ENCODE peak calls at places on chromosomes 16 and 17, in five cellular contexts. B, J, G, A and W are unnamed samples.

GRCh38 chr16:15648135-15648730 is 1.8 kb upstream of the NDE1 start:
- DNase-seq in B (no peak), G (no peak), J (no peak), A (no peak), W (no peak)

GRCh38 chr16:51041546-51041945 is 109.5 kb downstream of the SALL1 start:
- DNase-seq in B (no peak), A (no peak), G (no peak), J (no peak), W (no peak)

GRCh38 chr17:78532922-78533640 is 44.1 kb downstream of the DNAH17 start:
- DNase-seq in J (no peak), A (no peak), G (peak; percentile 39), B (no peak), W (no peak)

GRCh38 chr16:1363501-1364041 is 11.8 kb downstream of the GNPTG start:
- DNase-seq in A (peak; percentile 77), J (peak; percentile 65), G (peak; percentile 77), B (no peak), W (peak; percentile 80)

GRCh38 chr17:43698678-43699437 is 37.1 kb upstream of the MEOX1 start:
- DNase-seq in G (no peak), J (no peak), A (no peak), B (no peak), W (no peak)

GRCh38 chr17:9166678-9167077 is 145.4 kb downstream of the NTN1 start:
- DNase-seq in G (no peak), J (no peak), B (no peak), A (no peak), W (no peak)

GRCh38 chr16:30761427-30761927 is 385 bp downstream of the CFAP119 start:
- DNase-seq in B (no peak), A (peak; percentile 47), G (peak; percentile 70), J (peak; percentile 43), W (no peak)

GRCh38 chr17:81885869-81886548 is 5.4 kb downstream of the ALYREF start:
- DNase-seq in B (no peak), J (no peak), A (no peak), G (no peak), W (no peak)

GRCh38 chr16:49608801-49609200 is 235.2 kb downstream of the C16orf78 start:
- DNase-seq in A (no peak), G (no peak), J (no peak), B (peak; percentile 68), W (no peak)

GRCh38 chr16:58110590-58111330 is 18.4 kb downstream of the CFAP20 start:
- DNase-seq in A (no peak), G (no peak), B (no peak), J (no peak), W (no peak)

GRCh38 chr16:87864331-87864989 is 4.8 kb downstream of the SLC7A5 start:
- DNase-seq in A (no peak), B (no peak), J (no peak), G (no peak), W (no peak)

GRCh38 chr16:54135361-54136275 is 151.0 kb downstream of the IRX3 start:
- DNase-seq in A (no peak), J (no peak), B (no peak), G (no peak), W (no peak)

GRCh38 chr16:29710227-29711219 is 31.5 kb downstream of the QPRT start:
- DNase-seq in J (no peak), B (no peak), A (peak; percentile 26), G (peak; percentile 16), W (no peak)

GRCh38 chr17:27965224-27965623 is 72.1 kb upstream of the LYRM9 start:
- DNase-seq in G (no peak), J (no peak), B (no peak), A (no peak), W (no peak)

GRCh38 chr16:86614699-86615098 is 36.4 kb downstream of the FOXL1 start:
- DNase-seq in G (no peak), B (no peak), J (no peak), A (no peak), W (no peak)

GRCh38 chr17:4872786-4873185 is 26.6 kb upstream of the C17orf107 start:
- DNase-seq in J (no peak), A (no peak), B (no peak), G (peak; percentile 80), W (no peak)

GRCh38 chr17:82489117-82489516 is 30.4 kb upstream of the FOXK2 start:
- DNase-seq in A (no peak), G (no peak), J (no peak), B (peak; percentile 70), W (peak; percentile 62)

GRCh38 chr17:35568561-35568960 is 7.9 kb upstream of the SLFN14 start:
- DNase-seq in G (no peak), A (peak; percentile 20), J (peak; percentile 21), B (no peak), W (no peak)

GRCh38 chr17:40854175-40854814 is 12.7 kb downstream of the KRT12 start:
- DNase-seq in B (no peak), G (no peak), A (no peak), J (no peak), W (no peak)

GRCh38 chr16:1666316-1666715 is 11.8 kb upstream of the JPT2 start:
- DNase-seq in G (no peak), A (no peak), B (no peak), J (no peak), W (no peak)

GRCh38 chr17:10370209-10370608 is 2.6 kb downstream of the MYH13 start:
- DNase-seq in J (no peak), B (no peak), A (no peak), G (no peak), W (no peak)

GRCh38 chr17:80416260-80416939 is 1.4 kb downstream of the ENDOV start:
- DNase-seq in A (no peak), G (no peak), J (no peak), B (no peak), W (no peak)

GRCh38 chr17:63029520-63029919 is 63.5 kb downstream of the TANC2 start:
- DNase-seq in A (no peak), J (no peak), B (no peak), G (no peak), W (no peak)

GRCh38 chr17:55208078-55208812 is 56.5 kb upstream of the HLF start:
- DNase-seq in J (no peak), G (no peak), A (no peak), B (no peak), W (no peak)

GRCh38 chr17:28247671-28248556 is 71.1 kb upstream of the TMEM97 start:
- DNase-seq in J (no peak), A (no peak), B (no peak), G (no peak), W (no peak)

GRCh38 chr16:85902366-85903155 is 3.6 kb downstream of the IRF8 start:
- DNase-seq in A (peak; percentile 73), B (no peak), G (no peak), J (peak; percentile 67), W (no peak)

GRCh38 chr16:81996664-81997529 is 14.4 kb downstream of the SDR42E1 start:
- DNase-seq in J (no peak), G (no peak), A (no peak), B (no peak), W (no peak)

GRCh38 chr17:4980644-4981216 is 6.7 kb downstream of the CAMTA2 start:
- DNase-seq in J (no peak), B (no peak), A (peak; percentile 36), G (no peak), W (no peak)

GRCh38 chr17:38883592-38884526 is 14.0 kb downstream of the LASP1 start:
- DNase-seq in B (no peak), J (no peak), G (no peak), A (no peak), W (no peak)

GRCh38 chr17:38886643-38887010 is 16.8 kb downstream of the LASP1 start:
- DNase-seq in G (no peak), A (peak; percentile 54), B (no peak), J (peak; percentile 49), W (no peak)

GRCh38 chr17:38888842-38889241 is 19.0 kb downstream of the LASP1 start:
- DNase-seq in A (no peak), G (no peak), B (no peak), J (no peak), W (no peak)

GRCh38 chr17:38885044-38885727 is 15.3 kb downstream of the LASP1 start:
- DNase-seq in G (no peak), J (peak; percentile 55), B (no peak), A (peak; percentile 75), W (no peak)

DNA sequence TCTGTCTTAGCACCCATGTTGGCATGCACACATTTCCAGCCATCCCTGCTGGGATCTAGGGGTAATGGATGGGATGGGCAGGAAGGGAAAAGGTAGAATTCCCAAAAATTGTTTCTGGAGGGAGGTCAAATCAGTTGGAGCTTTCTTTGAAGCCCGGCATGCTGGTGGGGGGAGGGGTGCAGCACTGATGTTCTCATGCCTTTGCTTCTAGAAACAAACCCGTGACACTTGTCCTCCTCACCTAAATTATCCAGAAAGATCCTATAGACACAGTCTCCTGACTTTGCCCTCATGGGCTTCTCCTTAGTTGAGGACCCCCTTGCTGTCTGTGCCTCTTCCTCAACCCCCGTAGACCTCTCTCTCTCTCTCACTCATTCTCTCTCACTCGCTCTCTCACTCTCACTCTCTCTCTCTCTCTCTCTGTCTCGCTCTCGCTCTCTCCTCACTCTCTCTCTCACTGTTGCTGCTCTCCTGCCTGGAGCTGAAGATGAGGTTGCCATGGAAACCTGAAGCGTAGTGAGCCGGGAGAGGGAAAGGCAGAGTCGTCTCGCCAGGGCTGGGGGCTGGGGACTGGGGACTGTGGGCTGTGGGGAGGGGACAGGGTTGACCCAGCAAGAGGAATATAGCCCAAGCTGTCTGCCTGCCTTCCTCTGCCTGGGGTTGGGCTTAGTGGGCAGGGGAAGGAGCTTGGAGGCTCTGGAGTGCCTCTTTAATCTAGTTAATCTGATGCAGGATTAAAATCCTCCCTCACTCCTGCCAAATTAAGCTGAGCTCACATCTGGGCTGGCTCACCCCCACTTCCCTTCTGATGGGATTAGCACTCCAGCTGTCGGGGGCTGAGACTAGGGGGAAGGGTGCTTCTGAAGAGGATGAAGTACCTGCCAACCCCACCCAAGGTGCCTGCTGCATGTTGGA is 16.1 kb downstream of the LASP1 start:
- DNase-seq in A (peak; percentile 60), G (no peak), J (no peak), B (no peak), W (no peak)
- H3K4me1 ChIP-seq in A (peaks cover 57% of the 10 kb centered on the region), G (peaks cover 55% of the 10 kb centered on the region), J (peaks cover 64% of the 10 kb centered on the region), B (peaks cover 71% of the 10 kb centered on the region), W (peaks cover 68% of the 10 kb centered on the region)

DNA sequence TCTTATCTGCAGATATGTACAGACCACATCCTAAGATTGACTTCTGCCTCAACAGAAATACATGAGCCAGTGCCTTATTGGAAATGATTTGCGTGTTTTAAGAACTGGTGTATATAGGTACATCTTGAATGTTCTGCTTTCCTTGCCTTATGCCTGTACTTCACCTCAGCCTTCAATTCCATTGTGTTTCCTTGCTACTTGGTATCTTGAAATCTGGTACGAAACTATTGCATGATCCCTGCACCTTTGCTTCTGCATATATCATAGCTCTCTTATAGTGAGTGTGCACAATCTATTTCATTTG is 1.5 kb downstream of the ATF7IP2 start:
- DNase-seq in A (no peak), J (no peak), G (no peak), B (no peak), W (no peak)
- H3K4me3 ChIP-seq in A (no peak overlapping the region), J (no peak overlapping the region), G (peak overlapping the region; percentile 64), B (peak overlapping the region; percentile 67), W (peak overlapping the region; percentile 82)

DNA sequence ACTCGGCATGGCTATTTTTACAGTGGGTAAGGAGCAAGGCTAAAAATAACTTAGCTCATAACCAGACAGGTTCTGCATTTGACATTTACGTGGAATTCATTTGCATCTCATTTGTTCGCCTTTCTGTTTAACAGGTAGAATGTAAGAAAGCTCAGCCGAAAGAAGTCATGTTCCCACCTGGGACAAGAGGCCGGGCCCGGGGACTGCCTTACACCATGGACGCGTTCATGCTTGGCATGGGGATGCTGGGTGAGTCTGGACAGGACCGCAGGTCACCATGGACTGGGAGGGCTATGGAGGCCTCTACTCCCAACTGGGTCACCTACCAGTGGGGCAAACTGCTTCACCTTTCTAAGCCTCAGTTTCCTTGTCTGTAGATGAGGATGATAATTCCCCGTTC is 129.3 kb downstream of the CCDC182 start:
- DNase-seq in A (no peak), B (no peak), J (no peak), G (peak; percentile 51), W (no peak)
- H3K4me1 ChIP-seq in A (peaks cover 7% of the 10 kb centered on the region), B (no peaks in the 10 kb centered on the region), J (no peaks in the 10 kb centered on the region), G (no peaks in the 10 kb centered on the region), W (peaks cover 6% of the 10 kb centered on the region)

GRCh38 chr17:21291357-21291756 is 6.8 kb downstream of the MAP2K3 start:
- DNase-seq in B (no peak), G (no peak), J (no peak), A (no peak), W (no peak)
- H3K4me3 ChIP-seq in B (no peak overlapping the region), G (no peak overlapping the region), J (no peak overlapping the region), A (no peak overlapping the region), W (no peak overlapping the region)